ENCODE peak calls at places on chromosomes 16 and 17, in ten cellular contexts. One of them, this sample, is unnamed.

GRCh38 chr17:75271955-75272847 is 1.2 kb upstream of the MIF4GD start:
- DNase-seq in GM23338: no peak
- DNase-seq in right lobe of liver: no peak
- DNase-seq in omental fat pad: no peak
- DNase-seq in BJ: no peak
- DNase-seq in fibroblast of lung: peak
- DNase-seq in breast epithelium: no peak
- DNase-seq in WTC11: no peak
- DNase-seq in lung: no peak
- DNase-seq in endodermal cell: peak
- DNase-seq in this sample: no peak

GRCh38 chr17:7838291-7839075 is 4.5 kb downstream of the KDM6B start:
- DNase-seq in GM23338: peak
- DNase-seq in right lobe of liver: peak
- DNase-seq in omental fat pad: no peak
- DNase-seq in BJ: no peak
- DNase-seq in fibroblast of lung: peak
- DNase-seq in breast epithelium: no peak
- DNase-seq in WTC11: no peak
- DNase-seq in lung: peak
- DNase-seq in endodermal cell: peak
- DNase-seq in this sample: peak

GRCh38 chr17:59373879-59374495 is 42.5 kb downstream of the YPEL2 start:
- DNase-seq in GM23338: no peak
- DNase-seq in right lobe of liver: no peak
- DNase-seq in omental fat pad: no peak
- DNase-seq in BJ: peak
- DNase-seq in fibroblast of lung: peak
- DNase-seq in breast epithelium: no peak
- DNase-seq in WTC11: no peak
- DNase-seq in lung: no peak
- DNase-seq in endodermal cell: no peak
- DNase-seq in this sample: no peak

GRCh38 chr17:43548689-43549379 is 2.7 kb upstream of the ETV4 start:
- DNase-seq in GM23338: no peak
- DNase-seq in right lobe of liver: no peak
- DNase-seq in omental fat pad: no peak
- DNase-seq in BJ: no peak
- DNase-seq in fibroblast of lung: no peak
- DNase-seq in breast epithelium: no peak
- DNase-seq in WTC11: no peak
- DNase-seq in lung: no peak
- DNase-seq in endodermal cell: peak
- DNase-seq in this sample: no peak

GRCh38 chr17:29080323-29080722 is 37.4 kb downstream of the PIPOX start:
- DNase-seq in GM23338: no peak
- DNase-seq in right lobe of liver: no peak
- DNase-seq in omental fat pad: no peak
- DNase-seq in BJ: no peak
- DNase-seq in fibroblast of lung: no peak
- DNase-seq in breast epithelium: no peak
- DNase-seq in WTC11: no peak
- DNase-seq in lung: no peak
- DNase-seq in endodermal cell: no peak
- DNase-seq in this sample: no peak

GRCh38 chr16:23367988-23368387 is 65.9 kb downstream of the SCNN1B start:
- DNase-seq in GM23338: no peak
- DNase-seq in right lobe of liver: no peak
- DNase-seq in omental fat pad: no peak
- DNase-seq in BJ: no peak
- DNase-seq in fibroblast of lung: no peak
- DNase-seq in breast epithelium: no peak
- DNase-seq in WTC11: no peak
- DNase-seq in lung: no peak
- DNase-seq in endodermal cell: no peak
- DNase-seq in this sample: no peak

GRCh38 chr16:23575834-23576233 is 18.3 kb downstream of the UBFD1 start:
- DNase-seq in GM23338: peak
- DNase-seq in right lobe of liver: no peak
- DNase-seq in omental fat pad: no peak
- DNase-seq in BJ: no peak
- DNase-seq in fibroblast of lung: no peak
- DNase-seq in breast epithelium: no peak
- DNase-seq in WTC11: no peak
- DNase-seq in lung: no peak
- DNase-seq in endodermal cell: no peak
- DNase-seq in this sample: no peak

GRCh38 chr16:2841606-2842339 is 11.7 kb downstream of the ZG16B start:
- DNase-seq in GM23338: no peak
- DNase-seq in right lobe of liver: no peak
- DNase-seq in omental fat pad: no peak
- DNase-seq in BJ: no peak
- DNase-seq in fibroblast of lung: no peak
- DNase-seq in breast epithelium: no peak
- DNase-seq in WTC11: no peak
- DNase-seq in lung: no peak
- DNase-seq in endodermal cell: no peak
- DNase-seq in this sample: no peak

GRCh38 chr16:57815987-57816745 is 13.9 kb upstream of the KIFC3 start:
- DNase-seq in GM23338: peak
- DNase-seq in right lobe of liver: no peak
- DNase-seq in omental fat pad: no peak
- DNase-seq in BJ: peak
- DNase-seq in fibroblast of lung: peak
- DNase-seq in breast epithelium: peak
- DNase-seq in WTC11: peak
- DNase-seq in lung: peak
- DNase-seq in endodermal cell: peak
- DNase-seq in this sample: no peak

GRCh38 chr17:8946476-8946875 is 19.0 kb downstream of the PIK3R5 start:
- DNase-seq in GM23338: no peak
- DNase-seq in right lobe of liver: no peak
- DNase-seq in omental fat pad: no peak
- DNase-seq in BJ: no peak
- DNase-seq in fibroblast of lung: no peak
- DNase-seq in breast epithelium: no peak
- DNase-seq in WTC11: no peak
- DNase-seq in lung: no peak
- DNase-seq in endodermal cell: no peak
- DNase-seq in this sample: no peak

GRCh38 chr16:9610727-9611126 is 519.3 kb downstream of the HAPSTR1 start:
- DNase-seq in GM23338: peak
- DNase-seq in right lobe of liver: no peak
- DNase-seq in omental fat pad: no peak
- DNase-seq in BJ: no peak
- DNase-seq in fibroblast of lung: no peak
- DNase-seq in breast epithelium: no peak
- DNase-seq in WTC11: no peak
- DNase-seq in lung: no peak
- DNase-seq in endodermal cell: no peak
- DNase-seq in this sample: no peak

GRCh38 chr16:75460441-75460840 is 4.0 kb downstream of the TMEM170A start:
- DNase-seq in GM23338: peak
- DNase-seq in right lobe of liver: no peak
- DNase-seq in omental fat pad: no peak
- DNase-seq in BJ: no peak
- DNase-seq in fibroblast of lung: peak
- DNase-seq in breast epithelium: no peak
- DNase-seq in WTC11: no peak
- DNase-seq in lung: no peak
- DNase-seq in endodermal cell: no peak
- DNase-seq in this sample: no peak

GRCh38 chr16:29900102-29900887 is at the start of gene ASPHD1:
- DNase-seq in GM23338: peak
- DNase-seq in right lobe of liver: peak
- DNase-seq in omental fat pad: peak
- DNase-seq in BJ: no peak
- DNase-seq in fibroblast of lung: peak
- DNase-seq in breast epithelium: peak
- DNase-seq in WTC11: peak
- DNase-seq in lung: peak
- DNase-seq in endodermal cell: peak
- DNase-seq in this sample: peak

GRCh38 chr16:79261461-79261860 is 339.1 kb downstream of the MAF start:
- DNase-seq in GM23338: peak
- DNase-seq in right lobe of liver: peak
- DNase-seq in omental fat pad: no peak
- DNase-seq in BJ: no peak
- DNase-seq in fibroblast of lung: no peak
- DNase-seq in breast epithelium: no peak
- DNase-seq in WTC11: peak
- DNase-seq in lung: no peak
- DNase-seq in endodermal cell: peak
- DNase-seq in this sample: peak

GRCh38 chr16:51409001-51409675 is 258.1 kb upstream of the SALL1 start:
- DNase-seq in GM23338: no peak
- DNase-seq in right lobe of liver: peak
- DNase-seq in omental fat pad: no peak
- DNase-seq in BJ: no peak
- DNase-seq in fibroblast of lung: peak
- DNase-seq in breast epithelium: no peak
- DNase-seq in WTC11: no peak
- DNase-seq in lung: no peak
- DNase-seq in endodermal cell: no peak
- DNase-seq in this sample: no peak

GRCh38 chr17:33732116-33732515 is 439.0 kb upstream of the ASIC2 start:
- DNase-seq in GM23338: peak
- DNase-seq in right lobe of liver: no peak
- DNase-seq in omental fat pad: no peak
- DNase-seq in BJ: no peak
- DNase-seq in fibroblast of lung: peak
- DNase-seq in breast epithelium: no peak
- DNase-seq in WTC11: no peak
- DNase-seq in lung: no peak
- DNase-seq in endodermal cell: peak
- DNase-seq in this sample: peak

GRCh38 chr16:12901597-12902436 is at the start of gene SHISA9:
- DNase-seq in GM23338: peak
- DNase-seq in right lobe of liver: no peak
- DNase-seq in omental fat pad: no peak
- DNase-seq in BJ: no peak
- DNase-seq in fibroblast of lung: no peak
- DNase-seq in breast epithelium: no peak
- DNase-seq in WTC11: peak
- DNase-seq in lung: no peak
- DNase-seq in endodermal cell: peak
- DNase-seq in this sample: peak

GRCh38 chr17:18185391-18185790 is 1.8 kb downstream of the ALKBH5 start:
- DNase-seq in GM23338: peak
- DNase-seq in right lobe of liver: no peak
- DNase-seq in omental fat pad: no peak
- DNase-seq in BJ: no peak
- DNase-seq in fibroblast of lung: peak
- DNase-seq in breast epithelium: no peak
- DNase-seq in WTC11: no peak
- DNase-seq in lung: no peak
- DNase-seq in endodermal cell: no peak
- DNase-seq in this sample: no peak

GRCh38 chr17:18183334-18184142 is at the start of gene ALKBH5:
- DNase-seq in GM23338: peak
- DNase-seq in right lobe of liver: peak
- DNase-seq in omental fat pad: peak
- DNase-seq in BJ: peak
- DNase-seq in fibroblast of lung: peak
- DNase-seq in breast epithelium: peak
- DNase-seq in WTC11: peak
- DNase-seq in lung: peak
- DNase-seq in endodermal cell: peak
- DNase-seq in this sample: peak

GRCh38 chr17:18182978-18183333 is 672 bp upstream of the ALKBH5 start:
- DNase-seq in GM23338: no peak
- DNase-seq in right lobe of liver: peak
- DNase-seq in omental fat pad: peak
- DNase-seq in BJ: no peak
- DNase-seq in fibroblast of lung: no peak
- DNase-seq in breast epithelium: no peak
- DNase-seq in WTC11: no peak
- DNase-seq in lung: peak
- DNase-seq in endodermal cell: no peak
- DNase-seq in this sample: peak

GRCh38 chr17:18185832-18186231 is 2.2 kb downstream of the ALKBH5 start:
- DNase-seq in GM23338: no peak
- DNase-seq in right lobe of liver: no peak
- DNase-seq in omental fat pad: no peak
- DNase-seq in BJ: no peak
- DNase-seq in fibroblast of lung: peak
- DNase-seq in breast epithelium: no peak
- DNase-seq in WTC11: no peak
- DNase-seq in lung: no peak
- DNase-seq in endodermal cell: no peak
- DNase-seq in this sample: no peak

GRCh38 chr17:18184143-18185007 is 747 bp downstream of the ALKBH5 start:
- DNase-seq in GM23338: peak
- DNase-seq in right lobe of liver: peak
- DNase-seq in omental fat pad: peak
- DNase-seq in BJ: no peak
- DNase-seq in fibroblast of lung: peak
- DNase-seq in breast epithelium: peak
- DNase-seq in WTC11: peak
- DNase-seq in lung: peak
- DNase-seq in endodermal cell: peak
- DNase-seq in this sample: no peak
- TF ChIP-seq CTCF in GM23338: no peak
- TF ChIP-seq CTCF in right lobe of liver: no peak
- TF ChIP-seq CTCF in omental fat pad: no peak
- TF ChIP-seq CTCF in BJ: no peak
- TF ChIP-seq CTCF in fibroblast of lung: no peak
- TF ChIP-seq CTCF in breast epithelium: peak
- TF ChIP-seq CTCF in WTC11: no peak
- TF ChIP-seq CTCF in lung: no peak
- TF ChIP-seq CTCF in endodermal cell: no peak
- TF ChIP-seq CTCF in this sample: no peak

GRCh38 chr16:88831838-88832237 is 20.1 kb upstream of the APRT start:
- DNase-seq in GM23338: no peak
- DNase-seq in right lobe of liver: no peak
- DNase-seq in omental fat pad: no peak
- DNase-seq in BJ: no peak
- DNase-seq in fibroblast of lung: no peak
- DNase-seq in breast epithelium: no peak
- DNase-seq in WTC11: no peak
- DNase-seq in lung: no peak
- DNase-seq in endodermal cell: no peak
- DNase-seq in this sample: no peak
- TF ChIP-seq CTCF in GM23338: no peak
- TF ChIP-seq CTCF in right lobe of liver: no peak
- TF ChIP-seq CTCF in omental fat pad: no peak
- TF ChIP-seq CTCF in BJ: no peak
- TF ChIP-seq CTCF in fibroblast of lung: no peak
- TF ChIP-seq CTCF in breast epithelium: no peak
- TF ChIP-seq CTCF in WTC11: no peak
- TF ChIP-seq CTCF in lung: no peak
- TF ChIP-seq CTCF in endodermal cell: peak
- TF ChIP-seq CTCF in this sample: no peak

GRCh38 chr16:1519831-1520230 is 13.6 kb upstream of the TMEM204 start:
- DNase-seq in GM23338: no peak
- DNase-seq in right lobe of liver: no peak
- DNase-seq in omental fat pad: no peak
- DNase-seq in BJ: no peak
- DNase-seq in fibroblast of lung: no peak
- DNase-seq in breast epithelium: no peak
- DNase-seq in WTC11: no peak
- DNase-seq in lung: no peak
- DNase-seq in endodermal cell: no peak
- DNase-seq in this sample: no peak
- TF ChIP-seq CTCF in GM23338: no peak
- TF ChIP-seq CTCF in right lobe of liver: no peak
- TF ChIP-seq CTCF in omental fat pad: no peak
- TF ChIP-seq CTCF in BJ: no peak
- TF ChIP-seq CTCF in fibroblast of lung: no peak
- TF ChIP-seq CTCF in breast epithelium: no peak
- TF ChIP-seq CTCF in WTC11: no peak
- TF ChIP-seq CTCF in lung: no peak
- TF ChIP-seq CTCF in endodermal cell: no peak
- TF ChIP-seq CTCF in this sample: no peak

GRCh38 chr17:41777157-41777578 is 9.3 kb downstream of the JUP start:
- DNase-seq in GM23338: peak
- DNase-seq in right lobe of liver: no peak
- DNase-seq in omental fat pad: no peak
- DNase-seq in BJ: no peak
- DNase-seq in fibroblast of lung: no peak
- DNase-seq in breast epithelium: no peak
- DNase-seq in WTC11: peak
- DNase-seq in lung: no peak
- DNase-seq in endodermal cell: peak
- DNase-seq in this sample: no peak
- TF ChIP-seq CTCF in GM23338: no peak
- TF ChIP-seq CTCF in right lobe of liver: peak
- TF ChIP-seq CTCF in omental fat pad: no peak
- TF ChIP-seq CTCF in BJ: peak
- TF ChIP-seq CTCF in fibroblast of lung: no peak
- TF ChIP-seq CTCF in breast epithelium: no peak
- TF ChIP-seq CTCF in WTC11: no peak
- TF ChIP-seq CTCF in lung: no peak
- TF ChIP-seq CTCF in endodermal cell: peak
- TF ChIP-seq CTCF in this sample: no peak